ENCODE peak calls at places on chromosomes 5 and 9, in four cellular contexts. One of them, this sample, is unnamed.

GRCh38 chr5:126248611-126249010 is 174.6 kb upstream of the GRAMD2B start:
- DNase-seq in activated CD4-positive, alpha-beta T cell treated with anti-CD3 and anti-CD28 coated beads for 1 hour: no peak
- DNase-seq in nucleus accumbens: no peak
- DNase-seq in endothelial cell of umbilical vein: no peak
- DNase-seq in this sample: no peak

GRCh38 chr5:154313360-154314017 is 123.0 kb downstream of the GALNT10 start:
- DNase-seq in activated CD4-positive, alpha-beta T cell treated with anti-CD3 and anti-CD28 coated beads for 1 hour: no peak
- DNase-seq in nucleus accumbens: no peak
- DNase-seq in endothelial cell of umbilical vein: no peak
- DNase-seq in this sample: no peak

GRCh38 chr9:92947268-92948031 is at the start of gene FGD3:
- DNase-seq in nucleus accumbens: no peak
- DNase-seq in activated CD4-positive, alpha-beta T cell treated with anti-CD3 and anti-CD28 coated beads for 1 hour: no peak
- DNase-seq in endothelial cell of umbilical vein: no peak
- DNase-seq in this sample: no peak

GRCh38 chr5:137735531-137736284 is at the start of gene KLHL3:
- DNase-seq in activated CD4-positive, alpha-beta T cell treated with anti-CD3 and anti-CD28 coated beads for 1 hour: no peak
- DNase-seq in endothelial cell of umbilical vein: peak
- DNase-seq in nucleus accumbens: peak
- DNase-seq in this sample: no peak

GRCh38 chr5:135020111-135020895 is 13.7 kb downstream of the PITX1 start:
- DNase-seq in endothelial cell of umbilical vein: no peak
- DNase-seq in activated CD4-positive, alpha-beta T cell treated with anti-CD3 and anti-CD28 coated beads for 1 hour: no peak
- DNase-seq in nucleus accumbens: no peak
- DNase-seq in this sample: no peak

GRCh38 chr5:39671421-39672110 is 246.8 kb upstream of the DAB2 start:
- DNase-seq in activated CD4-positive, alpha-beta T cell treated with anti-CD3 and anti-CD28 coated beads for 1 hour: no peak
- DNase-seq in nucleus accumbens: no peak
- DNase-seq in endothelial cell of umbilical vein: no peak
- DNase-seq in this sample: no peak

GRCh38 chr9:36401179-36401740 is 1.2 kb upstream of the RNF38 start:
- DNase-seq in activated CD4-positive, alpha-beta T cell treated with anti-CD3 and anti-CD28 coated beads for 1 hour: no peak
- DNase-seq in nucleus accumbens: peak
- DNase-seq in endothelial cell of umbilical vein: peak
- DNase-seq in this sample: peak

GRCh38 chr5:53965459-53965858 is 344.9 kb downstream of the ARL15 start:
- DNase-seq in nucleus accumbens: no peak
- DNase-seq in activated CD4-positive, alpha-beta T cell treated with anti-CD3 and anti-CD28 coated beads for 1 hour: no peak
- DNase-seq in endothelial cell of umbilical vein: no peak
- DNase-seq in this sample: no peak

GRCh38 chr5:169798906-169799660 is 162.0 kb downstream of the DOCK2 start:
- DNase-seq in nucleus accumbens: no peak
- DNase-seq in activated CD4-positive, alpha-beta T cell treated with anti-CD3 and anti-CD28 coated beads for 1 hour: no peak
- DNase-seq in endothelial cell of umbilical vein: no peak
- DNase-seq in this sample: no peak

GRCh38 chr9:34363619-34364351 is 12.9 kb downstream of the MYORG start:
- DNase-seq in endothelial cell of umbilical vein: peak
- DNase-seq in activated CD4-positive, alpha-beta T cell treated with anti-CD3 and anti-CD28 coated beads for 1 hour: no peak
- DNase-seq in nucleus accumbens: no peak
- DNase-seq in this sample: no peak

GRCh38 chr9:94945191-94946144 is 219.0 kb downstream of the AOPEP start:
- DNase-seq in nucleus accumbens: no peak
- DNase-seq in activated CD4-positive, alpha-beta T cell treated with anti-CD3 and anti-CD28 coated beads for 1 hour: no peak
- DNase-seq in endothelial cell of umbilical vein: peak
- DNase-seq in this sample: no peak

GRCh38 chr5:61758711-61759110 is 426.7 kb downstream of the ZSWIM6 start:
- DNase-seq in activated CD4-positive, alpha-beta T cell treated with anti-CD3 and anti-CD28 coated beads for 1 hour: no peak
- DNase-seq in endothelial cell of umbilical vein: no peak
- DNase-seq in nucleus accumbens: no peak
- DNase-seq in this sample: no peak

GRCh38 chr9:98064623-98065392 is 8.3 kb downstream of the NANS start:
- DNase-seq in endothelial cell of umbilical vein: no peak
- DNase-seq in activated CD4-positive, alpha-beta T cell treated with anti-CD3 and anti-CD28 coated beads for 1 hour: no peak
- DNase-seq in nucleus accumbens: no peak
- DNase-seq in this sample: no peak

GRCh38 chr5:139419793-139420192 is 15.9 kb upstream of the SPATA24 start:
- DNase-seq in activated CD4-positive, alpha-beta T cell treated with anti-CD3 and anti-CD28 coated beads for 1 hour: no peak
- DNase-seq in nucleus accumbens: no peak
- DNase-seq in endothelial cell of umbilical vein: peak
- DNase-seq in this sample: no peak

GRCh38 chr9:18442629-18443491 is 31.1 kb upstream of the ADAMTSL1 start:
- DNase-seq in nucleus accumbens: peak
- DNase-seq in endothelial cell of umbilical vein: peak
- DNase-seq in activated CD4-positive, alpha-beta T cell treated with anti-CD3 and anti-CD28 coated beads for 1 hour: peak
- DNase-seq in this sample: peak

GRCh38 chr9:134626141-134626423 is 15.5 kb upstream of the COL5A1 start:
- DNase-seq in nucleus accumbens: no peak
- DNase-seq in endothelial cell of umbilical vein: no peak
- DNase-seq in activated CD4-positive, alpha-beta T cell treated with anti-CD3 and anti-CD28 coated beads for 1 hour: no peak
- DNase-seq in this sample: no peak